ENCODE peak calls at places on chromosome 7, in six cellular contexts. N is gastrocnemius medialis, H is tibial artery, Q is AG04450, Z is HL-60, S is IMR-90. Y is an unnamed sample. For H3K27me3, the result is how much of the 10 kb centered on the place peaks cover.

GRCh38 chr7:7795736-7796135 is 77.3 kb upstream of the RPA3 start:
- DNase-seq in N (no peak), H (no peak), Q (no peak), Z (no peak), S (peak), Y (peak)

GRCh38 chr7:72919256-72919775 is 5.6 kb upstream of the POM121 start:
- DNase-seq in N (no peak), H (no peak), Q (no peak), Z (no peak), S (no peak), Y (no peak)

GRCh38 chr7:68243128-68243527 is 1246.5 kb downstream of the TYW1 start:
- DNase-seq in N (no peak), H (no peak), Q (no peak), Z (no peak), S (no peak), Y (no peak)

GRCh38 chr7:106779877-106780276 is 85.2 kb upstream of the PIK3CG start:
- DNase-seq in N (no peak), H (no peak), Q (no peak), Z (no peak), S (no peak), Y (no peak)

GRCh38 chr7:149884541-149884940 is 10.8 kb downstream of the ATP6V0E2 start:
- DNase-seq in N (no peak), H (no peak), Q (no peak), Z (no peak), S (no peak), Y (peak)

GRCh38 chr7:111827863-111828504 is 265.7 kb upstream of the IMMP2L start:
- DNase-seq in N (no peak), H (no peak), Q (no peak), Z (no peak), S (peak), Y (peak)

GRCh38 chr7:54664235-54665228 is 94.5 kb downstream of the SEC61G start:
- DNase-seq in N (no peak), H (no peak), Q (no peak), Z (no peak), S (peak), Y (peak)

GRCh38 chr7:73912223-73912622 is 51.3 kb downstream of the TMEM270 start:
- DNase-seq in N (no peak), H (no peak), Q (no peak), Z (no peak), S (no peak), Y (no peak)

GRCh38 chr7:112322070-112322469 is 115.6 kb downstream of the ZNF277 start:
- DNase-seq in N (no peak), H (no peak), Q (no peak), Z (no peak), S (no peak), Y (no peak)

GRCh38 chr7:130982651-130983050 is 248.6 kb upstream of the KLF14 start:
- DNase-seq in N (no peak), H (no peak), Q (no peak), Z (no peak), S (no peak), Y (no peak)

GRCh38 chr7:106890952-106891351 is 25.9 kb downstream of the PIK3CG start:
- DNase-seq in N (no peak), H (no peak), Q (no peak), Z (no peak), S (no peak), Y (no peak)

GRCh38 chr7:25777969-25778767 is 373.8 kb upstream of the NFE2L3 start:
- DNase-seq in N (peak), H (no peak), Q (no peak), Z (no peak), S (no peak), Y (no peak)

GRCh38 chr7:27143022-27143949 is at the start of gene HOXA5:
- DNase-seq in N (peak), H (peak), Q (peak), Z (peak), S (peak), Y (peak)

GRCh38 chr7:27142562-27143021 is 889 bp downstream of the HOXA5 start:
- DNase-seq in N (no peak), H (no peak), Q (no peak), Z (no peak), S (no peak), Y (no peak)

GRCh38 chr7:27140108-27140842 is 3.2 kb downstream of the HOXA5 start:
- DNase-seq in N (no peak), H (no peak), Q (no peak), Z (no peak), S (no peak), Y (no peak)

GRCh38 chr7:27141138-27141537 is 2.3 kb downstream of the HOXA5 start:
- DNase-seq in N (no peak), H (no peak), Q (no peak), Z (no peak), S (no peak), Y (no peak)

GRCh38 chr7:27141591-27142561 is 1.6 kb downstream of the HOXA5 start:
- DNase-seq in N (no peak), H (no peak), Q (no peak), Z (no peak), S (no peak), Y (peak)
- H3K27me3 ChIP-seq in N (under half), H (under half), Q (under half), Z (under half), S (under half), Y (under half)

DNA sequence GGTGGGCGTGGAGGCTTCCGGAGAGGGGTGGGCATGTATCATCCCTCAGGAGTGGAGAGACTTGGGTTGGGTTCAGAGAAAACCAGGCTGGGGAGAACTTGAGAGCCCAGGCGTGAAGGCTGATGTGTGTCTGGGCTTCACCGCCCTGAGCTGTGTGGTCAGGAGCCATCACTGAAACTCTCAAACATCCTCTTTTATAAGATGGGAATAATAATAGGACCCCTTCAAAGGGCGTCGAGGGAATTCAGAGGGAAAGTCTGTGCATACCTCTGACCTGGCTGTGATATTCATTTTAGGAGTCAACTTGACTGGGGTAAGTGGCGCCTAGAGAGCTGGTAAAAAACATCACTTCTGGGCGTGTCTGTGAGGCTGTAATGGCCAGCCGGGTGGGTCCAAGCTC is 21.1 kb upstream of the PSMG3 start:
- DNase-seq in N (no peak), H (no peak), Q (no peak), Z (no peak), S (no peak), Y (no peak)
- H3K27me3 ChIP-seq in N (under half), H (under half), Q (half or more), Z (under half), S (half or more), Y (under half)

DNA sequence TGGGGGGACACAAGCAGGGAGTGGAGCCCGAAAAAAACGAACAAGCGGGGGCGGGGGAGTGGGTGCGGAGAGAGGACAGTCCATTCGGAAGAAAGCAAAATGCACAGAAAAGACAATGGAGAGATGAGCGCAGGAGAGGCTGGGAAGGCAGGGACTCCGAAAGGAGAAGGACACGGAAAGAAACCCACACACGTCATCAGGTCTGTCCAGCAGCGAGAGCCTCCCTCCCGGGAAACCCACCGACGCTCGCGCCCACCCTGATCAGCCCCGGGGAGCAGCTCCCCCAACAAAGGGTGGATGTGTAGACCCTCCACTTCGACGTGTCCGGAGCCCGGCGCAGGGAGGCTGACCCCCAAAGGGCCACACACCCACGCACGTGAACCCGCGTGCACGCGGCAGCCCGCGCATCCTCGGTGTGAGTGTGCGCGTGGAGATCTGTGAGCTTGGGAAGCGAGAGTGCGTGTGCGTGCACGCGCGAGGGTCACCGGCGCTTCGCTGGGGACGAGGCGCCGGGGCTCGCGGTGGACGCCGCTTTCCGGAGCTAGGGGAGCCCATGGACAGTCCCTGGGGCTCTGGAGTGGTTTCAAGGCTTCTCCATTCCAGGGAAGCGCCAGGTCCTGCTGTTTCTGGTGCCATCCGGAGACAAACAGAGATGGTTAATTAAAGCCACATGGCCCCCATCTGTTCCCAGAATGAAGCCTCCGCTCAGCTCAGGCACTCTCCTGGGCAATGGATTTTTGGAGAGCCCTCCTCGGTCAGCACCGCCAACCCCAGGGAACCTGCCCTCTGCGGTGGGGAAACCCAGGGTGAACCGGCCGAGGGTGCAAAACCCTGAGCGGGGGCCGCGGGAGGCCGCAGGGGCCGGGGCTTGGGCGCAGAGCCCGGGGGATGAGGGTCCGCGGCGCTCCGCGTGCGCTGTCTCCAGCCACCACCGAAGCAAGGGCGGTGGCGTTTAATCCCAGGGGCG is 919 bp downstream of the LAMB1 start:
- DNase-seq in N (no peak), H (no peak), Q (no peak), Z (no peak), S (peak), Y (peak)
- H3K27me3 ChIP-seq in N (under half), H (under half), Q (under half), Z (half or more), S (under half), Y (under half)

GRCh38 chr7:155815332-155816191 is 3.3 kb upstream of the SHH start:
- DNase-seq in N (no peak), H (no peak), Q (no peak), Z (no peak), S (peak), Y (peak)
- H3K27me3 ChIP-seq in N (half or more), H (under half), Q (under half), Z (under half), S (under half), Y (under half)